ENCODE peak calls at places on chromosomes 12 and 14, in five cellular contexts. One of them, this sample, is unnamed.

GRCh38 chr12:124422570-124423523 is 128.0 kb downstream of the RFLNA start:
- DNase-seq in cardiac fibroblast: peak; percentile 99
- DNase-seq in IMR-90: peak; percentile 94
- DNase-seq in A549: peak; percentile 98
- DNase-seq in omental fat pad: peak; percentile 68
- DNase-seq in this sample: peak; percentile 92

GRCh38 chr12:11601647-11602046 is 47.8 kb upstream of the ETV6 start:
- DNase-seq in IMR-90: no peak
- DNase-seq in omental fat pad: no peak
- DNase-seq in A549: no peak
- DNase-seq in cardiac fibroblast: no peak
- DNase-seq in this sample: no peak

GRCh38 chr14:64725360-64725815 is 21.2 kb downstream of the PLEKHG3 start:
- DNase-seq in IMR-90: no peak
- DNase-seq in cardiac fibroblast: no peak
- DNase-seq in omental fat pad: no peak
- DNase-seq in A549: no peak
- DNase-seq in this sample: no peak

GRCh38 chr12:117039891-117040309 is 59.3 kb downstream of the TESC start:
- DNase-seq in IMR-90: no peak
- DNase-seq in omental fat pad: no peak
- DNase-seq in cardiac fibroblast: no peak
- DNase-seq in A549: no peak
- DNase-seq in this sample: no peak

GRCh38 chr12:125983784-125984510 is 918.7 kb downstream of the AACS start:
- DNase-seq in cardiac fibroblast: no peak
- DNase-seq in A549: no peak
- DNase-seq in IMR-90: no peak
- DNase-seq in omental fat pad: no peak
- DNase-seq in this sample: no peak

GRCh38 chr12:112761366-112761986 is 30.1 kb upstream of the RPH3A start:
- DNase-seq in cardiac fibroblast: no peak
- DNase-seq in IMR-90: no peak
- DNase-seq in A549: no peak
- DNase-seq in omental fat pad: no peak
- DNase-seq in this sample: no peak

GRCh38 chr12:126093911-126094310 is 1028.7 kb downstream of the AACS start:
- DNase-seq in IMR-90: no peak
- DNase-seq in cardiac fibroblast: peak; percentile 3
- DNase-seq in omental fat pad: no peak
- DNase-seq in A549: no peak
- DNase-seq in this sample: peak; percentile 44

GRCh38 chr12:116015525-116015924 is 262.0 kb downstream of the MED13L start:
- DNase-seq in A549: peak; percentile 23
- DNase-seq in cardiac fibroblast: peak; percentile 77
- DNase-seq in IMR-90: peak; percentile 68
- DNase-seq in omental fat pad: no peak
- DNase-seq in this sample: peak; percentile 43

GRCh38 chr12:19186722-19187661 is 57.5 kb downstream of the PLEKHA5 start:
- DNase-seq in A549: peak; percentile 30
- DNase-seq in IMR-90: peak; percentile 71
- DNase-seq in cardiac fibroblast: peak; percentile 75
- DNase-seq in omental fat pad: no peak
- DNase-seq in this sample: peak; percentile 66

GRCh38 chr12:76866726-76867125 is 12.1 kb downstream of the CSRP2 start:
- DNase-seq in cardiac fibroblast: no peak
- DNase-seq in A549: no peak
- DNase-seq in IMR-90: peak; percentile 77
- DNase-seq in omental fat pad: no peak
- DNase-seq in this sample: no peak

GRCh38 chr14:25150401-25150800 is 100.5 kb upstream of the STXBP6 start:
- DNase-seq in omental fat pad: no peak
- DNase-seq in cardiac fibroblast: peak; percentile 7
- DNase-seq in IMR-90: peak; percentile 10
- DNase-seq in A549: no peak
- DNase-seq in this sample: no peak

GRCh38 chr12:80032967-80033366 is 66.4 kb upstream of the OTOGL start:
- DNase-seq in A549: no peak
- DNase-seq in omental fat pad: no peak
- DNase-seq in cardiac fibroblast: no peak
- DNase-seq in IMR-90: peak; percentile 12
- DNase-seq in this sample: no peak

GRCh38 chr12:93851245-93851665 is 174.1 kb downstream of the CRADD start:
- DNase-seq in IMR-90: no peak
- DNase-seq in omental fat pad: no peak
- DNase-seq in A549: no peak
- DNase-seq in cardiac fibroblast: no peak
- DNase-seq in this sample: no peak

GRCh38 chr12:113060336-113060960 is 3.9 kb downstream of the DTX1 start:
- DNase-seq in cardiac fibroblast: no peak
- DNase-seq in IMR-90: no peak
- DNase-seq in A549: no peak
- DNase-seq in omental fat pad: no peak
- DNase-seq in this sample: no peak

GRCh38 chr12:12987421-12987820 is 12.6 kb downstream of the HEBP1 start:
- DNase-seq in A549: no peak
- DNase-seq in IMR-90: no peak
- DNase-seq in cardiac fibroblast: no peak
- DNase-seq in omental fat pad: no peak
- DNase-seq in this sample: no peak

GRCh38 chr14:51661504-51661903 is 9.8 kb downstream of the FRMD6 start:
- DNase-seq in cardiac fibroblast: no peak
- DNase-seq in IMR-90: peak; percentile 49
- DNase-seq in omental fat pad: no peak
- DNase-seq in A549: no peak
- DNase-seq in this sample: no peak

GRCh38 chr14:104360522-104360921 is 219.0 kb upstream of the C14orf180 start:
- DNase-seq in omental fat pad: no peak
- DNase-seq in IMR-90: no peak
- DNase-seq in A549: no peak
- DNase-seq in cardiac fibroblast: no peak
- DNase-seq in this sample: no peak

GRCh38 chr12:57224973-57225679 is 4.4 kb upstream of the SHMT2 start:
- DNase-seq in IMR-90: no peak
- DNase-seq in A549: no peak
- DNase-seq in cardiac fibroblast: peak; percentile 49
- DNase-seq in omental fat pad: no peak
- DNase-seq in this sample: no peak

GRCh38 chr14:54487771-54488170 is 1.0 kb downstream of the GMFB start:
- DNase-seq in omental fat pad: no peak
- DNase-seq in cardiac fibroblast: peak; percentile 67
- DNase-seq in A549: peak; percentile 79
- DNase-seq in IMR-90: peak; percentile 53
- DNase-seq in this sample: peak; percentile 46

GRCh38 chr14:23942587-23942986 is 11.0 kb upstream of the DHRS4 start:
- DNase-seq in A549: no peak
- DNase-seq in cardiac fibroblast: no peak
- DNase-seq in IMR-90: no peak
- DNase-seq in omental fat pad: no peak
- DNase-seq in this sample: no peak

GRCh38 chr12:54411398-54412241 is 7.4 kb downstream of the ITGA5 start:
- DNase-seq in IMR-90: peak; percentile 96
- DNase-seq in cardiac fibroblast: peak; percentile 88
- DNase-seq in omental fat pad: no peak
- DNase-seq in A549: no peak
- DNase-seq in this sample: peak; percentile 96

GRCh38 chr12:6074979-6075585 is 49.4 kb downstream of the VWF start:
- DNase-seq in IMR-90: no peak
- DNase-seq in omental fat pad: no peak
- DNase-seq in A549: no peak
- DNase-seq in cardiac fibroblast: peak; percentile 41
- DNase-seq in this sample: no peak

GRCh38 chr12:42608196-42608825 is 18.8 kb upstream of the PRICKLE1 start:
- DNase-seq in cardiac fibroblast: no peak
- DNase-seq in A549: no peak
- DNase-seq in omental fat pad: no peak
- DNase-seq in IMR-90: no peak
- DNase-seq in this sample: no peak

GRCh38 chr12:131402781-131403396 is 308.0 kb upstream of the SFSWAP start:
- DNase-seq in cardiac fibroblast: no peak
- DNase-seq in A549: no peak
- DNase-seq in omental fat pad: no peak
- DNase-seq in IMR-90: no peak
- DNase-seq in this sample: no peak

GRCh38 chr12:115305275-115305674 is 621.3 kb upstream of the TBX3 start:
- DNase-seq in omental fat pad: no peak
- DNase-seq in cardiac fibroblast: no peak
- DNase-seq in IMR-90: no peak
- DNase-seq in A549: no peak
- DNase-seq in this sample: no peak

GRCh38 chr12:80813820-80814219 is 97.1 kb downstream of the MYF5 start:
- DNase-seq in A549: no peak
- DNase-seq in omental fat pad: no peak
- DNase-seq in cardiac fibroblast: no peak
- DNase-seq in IMR-90: no peak
- DNase-seq in this sample: no peak

GRCh38 chr12:133165776-133166175 is 15.5 kb upstream of the ZNF268 start:
- DNase-seq in cardiac fibroblast: no peak
- DNase-seq in omental fat pad: no peak
- DNase-seq in A549: no peak
- DNase-seq in IMR-90: no peak
- DNase-seq in this sample: peak; percentile 8

DNA sequence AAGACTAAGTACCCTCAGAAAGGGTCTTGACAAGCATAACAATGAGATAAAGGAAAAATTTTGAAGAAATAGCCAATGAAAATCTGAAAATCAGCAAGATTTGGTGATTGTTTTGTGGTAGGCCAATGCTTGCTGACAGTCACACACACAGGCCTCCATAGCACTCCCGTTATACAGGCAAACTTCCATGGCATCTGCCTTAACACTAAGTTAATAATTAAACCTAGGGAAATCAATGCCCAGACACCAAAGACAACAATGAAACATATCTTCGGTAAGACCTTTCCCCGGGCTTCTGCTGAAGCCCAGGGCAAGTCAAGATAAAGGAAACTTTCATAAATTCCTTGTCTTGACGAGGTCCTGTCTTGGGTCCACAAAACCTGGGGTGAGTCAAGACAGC is 18.6 kb upstream of the RERGL start:
- DNase-seq in cardiac fibroblast: no peak
- DNase-seq in IMR-90: no peak
- DNase-seq in omental fat pad: no peak
- DNase-seq in A549: no peak
- DNase-seq in this sample: no peak
- TF ChIP-seq CTCF in cardiac fibroblast: no peak
- TF ChIP-seq CTCF in IMR-90: no peak
- TF ChIP-seq CTCF in omental fat pad: no peak
- TF ChIP-seq CTCF in A549: no peak
- TF ChIP-seq CTCF in this sample: no peak

DNA sequence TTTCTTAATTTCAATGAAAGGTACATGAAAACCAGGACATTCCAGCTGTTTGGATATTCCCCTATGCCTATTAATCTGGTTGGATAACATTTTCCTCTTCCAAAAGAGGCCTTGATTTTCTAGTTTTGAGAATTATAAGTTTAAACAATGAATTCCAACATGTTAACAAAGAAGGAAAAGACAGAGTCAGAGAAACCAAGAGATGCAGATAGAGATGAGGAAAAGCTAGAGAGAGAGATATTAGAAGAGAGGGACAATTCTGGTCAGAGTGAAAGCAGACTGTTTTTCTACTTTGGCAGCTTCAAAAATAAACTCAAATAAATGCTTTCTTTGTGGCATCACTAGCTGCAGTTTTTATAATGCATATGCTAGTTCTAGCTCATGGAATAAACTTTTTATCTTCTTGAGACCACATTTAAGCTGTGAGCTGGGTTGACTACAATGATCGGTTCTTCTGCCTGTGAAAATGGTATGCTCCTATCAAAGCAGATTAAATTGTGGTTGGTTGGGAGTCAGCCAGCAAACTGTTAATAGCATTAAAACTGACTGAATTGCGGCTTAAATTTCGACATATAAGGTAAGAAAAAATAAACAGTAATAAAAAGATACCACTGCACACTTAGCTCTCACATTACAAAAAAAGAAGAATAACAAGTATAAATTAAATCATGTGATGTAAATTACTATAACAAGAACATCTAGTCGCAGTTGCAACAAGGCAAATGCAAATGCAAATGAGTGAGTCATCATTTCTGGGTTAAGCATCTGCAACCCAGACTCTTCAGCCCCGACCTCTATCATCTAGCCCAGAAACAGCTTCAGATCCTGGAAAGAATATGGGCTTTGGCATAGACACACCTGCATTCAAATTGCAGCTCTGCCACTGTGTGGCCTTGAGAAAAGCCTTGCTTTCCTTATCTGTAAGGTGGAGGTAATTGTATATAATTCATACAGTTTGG is 19.7 kb upstream of the DHRS7 start:
- DNase-seq in cardiac fibroblast: no peak
- DNase-seq in IMR-90: no peak
- DNase-seq in omental fat pad: no peak
- DNase-seq in A549: no peak
- DNase-seq in this sample: peak; percentile 27
- TF ChIP-seq CTCF in cardiac fibroblast: no peak
- TF ChIP-seq CTCF in IMR-90: no peak
- TF ChIP-seq CTCF in omental fat pad: no peak
- TF ChIP-seq CTCF in A549: peak; percentile 11
- TF ChIP-seq CTCF in this sample: no peak

GRCh38 chr14:93789366-93790130 is 1.3 kb upstream of the PRIMA1 start:
- DNase-seq in IMR-90: no peak
- DNase-seq in A549: no peak
- DNase-seq in cardiac fibroblast: no peak
- DNase-seq in omental fat pad: no peak
- DNase-seq in this sample: no peak

GRCh38 chr14:93793555-93793954 is 5.3 kb upstream of the PRIMA1 start:
- DNase-seq in omental fat pad: no peak
- DNase-seq in A549: no peak
- DNase-seq in IMR-90: no peak
- DNase-seq in cardiac fibroblast: no peak
- DNase-seq in this sample: no peak

GRCh38 chr14:93788557-93789365 is 476 bp upstream of the PRIMA1 start:
- DNase-seq in cardiac fibroblast: no peak
- DNase-seq in A549: peak; percentile 74
- DNase-seq in IMR-90: no peak
- DNase-seq in omental fat pad: no peak
- DNase-seq in this sample: peak; percentile 42

GRCh38 chr14:93792391-93792790 is 4.1 kb upstream of the PRIMA1 start:
- DNase-seq in cardiac fibroblast: no peak
- DNase-seq in A549: no peak
- DNase-seq in omental fat pad: no peak
- DNase-seq in IMR-90: no peak
- DNase-seq in this sample: peak; percentile 14

DNA sequence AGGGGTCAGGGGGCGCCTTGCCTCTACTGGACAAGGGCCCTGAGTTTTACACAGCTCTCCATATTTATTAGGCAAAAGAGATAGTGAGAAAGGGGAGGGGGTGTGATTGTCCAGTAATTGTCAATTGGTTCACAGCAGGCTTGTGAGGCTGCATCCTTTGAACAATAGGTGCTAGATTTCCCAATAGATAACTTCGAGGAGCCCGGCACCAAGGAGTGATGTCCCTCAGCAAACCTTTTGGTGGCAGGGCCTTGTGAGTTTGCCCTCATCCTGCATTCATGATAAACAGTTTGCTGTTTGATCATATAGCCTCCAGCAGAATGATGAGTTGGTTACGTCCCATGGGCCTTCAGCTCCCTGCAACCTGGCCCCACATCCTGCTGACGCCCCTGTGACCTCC is 2.7 kb upstream of the PRIMA1 start:
- DNase-seq in cardiac fibroblast: no peak
- DNase-seq in IMR-90: no peak
- DNase-seq in A549: no peak
- DNase-seq in omental fat pad: no peak
- DNase-seq in this sample: no peak
- TF ChIP-seq CTCF in cardiac fibroblast: no peak
- TF ChIP-seq CTCF in IMR-90: no peak
- TF ChIP-seq CTCF in A549: no peak
- TF ChIP-seq CTCF in omental fat pad: no peak
- TF ChIP-seq CTCF in this sample: no peak

GRCh38 chr12:130401703-130402102 is 64.0 kb downstream of the PIWIL1 start:
- DNase-seq in IMR-90: no peak
- DNase-seq in omental fat pad: no peak
- DNase-seq in cardiac fibroblast: no peak
- DNase-seq in A549: peak; percentile 8
- DNase-seq in this sample: no peak
- TF ChIP-seq CTCF in IMR-90: no peak
- TF ChIP-seq CTCF in omental fat pad: no peak
- TF ChIP-seq CTCF in cardiac fibroblast: no peak
- TF ChIP-seq CTCF in A549: peak; percentile 27
- TF ChIP-seq CTCF in this sample: peak; percentile 27